ENCODE peak calls at places on chromosome 18, in nine cellular contexts. X, S, R, I, H, N, D, J and E are unnamed samples.

GRCh38 chr18:23629444-23629946 is 33.2 kb downstream of the ANKRD29 start:
- DNase-seq in X (no peak), S (peak; percentile 71), R (no peak), I (peak; percentile 41), H (no peak), N (no peak), D (no peak), J (no peak), E (no peak)

GRCh38 chr18:3874593-3874992 is 424.6 kb downstream of the TGIF1 start:
- DNase-seq in X (no peak), S (no peak), R (no peak), I (no peak), H (no peak), N (no peak), D (no peak), J (no peak), E (no peak)

GRCh38 chr18:11850821-11851155 is 425 bp upstream of the CHMP1B start:
- DNase-seq in X (no peak), S (peak; percentile 23), R (peak; percentile 36), I (no peak), H (no peak), N (no peak), D (no peak), J (peak; percentile 83), E (peak; percentile 38)

GRCh38 chr18:11104307-11104706 is 45.1 kb downstream of the PIEZO2 start:
- DNase-seq in X (no peak), S (no peak), R (no peak), I (no peak), H (no peak), N (no peak), D (no peak), J (no peak), E (no peak)

GRCh38 chr18:68177807-68178702 is 536.9 kb downstream of the TMX3 start:
- DNase-seq in X (no peak), S (peak; percentile 67), R (peak; percentile 55), I (no peak), H (no peak), N (peak; percentile 99), D (no peak), J (peak; percentile 95), E (peak; percentile 2)

GRCh38 chr18:47150824-47151366 is 595 bp upstream of the HDHD2 start:
- DNase-seq in X (no peak), S (no peak), R (peak; percentile 2), I (no peak), H (peak; percentile 15), N (no peak), D (peak; percentile 33), J (no peak), E (peak; percentile 38)

GRCh38 chr18:74351354-74351753 is 35.7 kb downstream of the C18orf63 start:
- DNase-seq in X (no peak), S (no peak), R (peak; percentile 69), I (no peak), H (no peak), N (peak; percentile 66), D (peak; percentile 10), J (no peak), E (no peak)

GRCh38 chr18:39345321-39345720 is 1779.7 kb upstream of the CELF4 start:
- DNase-seq in X (no peak), S (no peak), R (no peak), I (no peak), H (no peak), N (peak; percentile 92), D (no peak), J (peak; percentile 11), E (no peak)

GRCh38 chr18:60987963-60988362 is 345.3 kb upstream of the CDH20 start:
- DNase-seq in X (no peak), S (no peak), R (no peak), I (no peak), H (no peak), N (no peak), D (no peak), J (peak; percentile 12), E (no peak)

GRCh38 chr18:25310045-25310444 is 41.9 kb downstream of the ZNF521 start:
- DNase-seq in X (no peak), S (no peak), R (peak; percentile 29), I (no peak), H (no peak), N (peak; percentile 71), D (peak; percentile 39), J (no peak), E (no peak)

GRCh38 chr18:48517048-48517447 is 21.8 kb upstream of the CTIF start:
- DNase-seq in X (no peak), S (no peak), R (no peak), I (no peak), H (no peak), N (no peak), D (no peak), J (no peak), E (no peak)

GRCh38 chr18:52337286-52337685 is 2.7 kb upstream of the DCC start:
- DNase-seq in X (no peak), S (no peak), R (peak; percentile 41), I (no peak), H (no peak), N (no peak), D (no peak), J (peak; percentile 25), E (no peak)